ENCODE peak calls at places on chromosomes 6 and 20, in five cellular contexts. E is mammary epithelial cell, R is H9, S is prostate gland, O is hepatocyte. V is an unnamed sample.

GRCh38 chr6:40517654-40518053 is 69.5 kb downstream of the LRFN2 start:
- DNase-seq in E (no peak), R (no peak), S (no peak), O (no peak), V (no peak)

GRCh38 chr6:121437861-121438651 is 2.6 kb downstream of the GJA1 start:
- DNase-seq in E (peak; percentile 82), R (peak; percentile 71), S (peak; percentile 51), O (peak; percentile 26), V (peak; percentile 95)

GRCh38 chr6:135686784-135687301 is 164.7 kb upstream of the PDE7B start:
- DNase-seq in E (peak; percentile 22), R (no peak), S (no peak), O (no peak), V (no peak)

GRCh38 chr6:25303234-25303633 is 24.1 kb downstream of the CARMIL1 start:
- DNase-seq in E (no peak), R (no peak), S (no peak), O (no peak), V (no peak)

GRCh38 chr20:19858972-19859371 is 100.9 kb downstream of the RIN2 start:
- DNase-seq in E (no peak), R (no peak), S (no peak), O (no peak), V (no peak)

GRCh38 chr20:32130352-32130751 is 20.8 kb downstream of the TM9SF4 start:
- DNase-seq in E (no peak), R (no peak), S (no peak), O (no peak), V (peak; percentile 31)

GRCh38 chr6:33204415-33205171 is at the start of gene HSD17B8:
- DNase-seq in E (peak; percentile 72), R (peak; percentile 95), S (peak; percentile 94), O (peak; percentile 97), V (peak; percentile 98)

GRCh38 chr20:14972256-14972655 is 634.8 kb upstream of the FLRT3 start:
- DNase-seq in E (no peak), R (no peak), S (no peak), O (no peak), V (no peak)

GRCh38 chr6:46898011-46898410 is 23.7 kb downstream of the ADGRF5 start:
- DNase-seq in E (no peak), R (no peak), S (no peak), O (no peak), V (no peak)

GRCh38 chr6:63066053-63066704 is 145.1 kb upstream of the FKBP1C start:
- DNase-seq in E (peak; percentile 2), R (no peak), S (no peak), O (peak; percentile 39), V (peak; percentile 40)

GRCh38 chr6:133358598-133358997 is 117.4 kb downstream of the EYA4 start:
- DNase-seq in E (no peak), R (no peak), S (no peak), O (no peak), V (no peak)

GRCh38 chr6:3825331-3825831 is 23.8 kb upstream of the FAM50B start:
- DNase-seq in E (peak; percentile 60), R (peak; percentile 83), S (peak; percentile 65), O (peak; percentile 55), V (peak; percentile 81)

GRCh38 chr6:5464096-5464885 is 203.0 kb downstream of the FARS2 start:
- DNase-seq in E (no peak), R (no peak), S (no peak), O (no peak), V (no peak)

GRCh38 chr20:62286493-62287064 is 16.2 kb upstream of the ADRM1 start:
- DNase-seq in E (no peak), R (no peak), S (no peak), O (no peak), V (no peak)

GRCh38 chr6:3698021-3698420 is 53.5 kb downstream of the PXDC1 start:
- DNase-seq in E (no peak), R (no peak), S (no peak), O (no peak), V (no peak)

GRCh38 chr6:68443704-68444103 is 191.4 kb upstream of the ADGRB3 start:
- DNase-seq in E (no peak), R (no peak), S (no peak), O (no peak), V (peak; percentile 11)

GRCh38 chr20:40255368-40255767 is 433.7 kb downstream of the MAFB start:
- DNase-seq in E (no peak), R (no peak), S (peak; percentile 27), O (no peak), V (no peak)

GRCh38 chr6:19180348-19181073 is 656.7 kb upstream of the ID4 start:
- DNase-seq in E (no peak), R (no peak), S (peak; percentile 8), O (peak; percentile 66), V (no peak)

GRCh38 chr20:50403565-50404418 is 106.4 kb upstream of the PTPN1 start:
- DNase-seq in E (no peak), R (no peak), S (no peak), O (no peak), V (no peak)

DNA sequence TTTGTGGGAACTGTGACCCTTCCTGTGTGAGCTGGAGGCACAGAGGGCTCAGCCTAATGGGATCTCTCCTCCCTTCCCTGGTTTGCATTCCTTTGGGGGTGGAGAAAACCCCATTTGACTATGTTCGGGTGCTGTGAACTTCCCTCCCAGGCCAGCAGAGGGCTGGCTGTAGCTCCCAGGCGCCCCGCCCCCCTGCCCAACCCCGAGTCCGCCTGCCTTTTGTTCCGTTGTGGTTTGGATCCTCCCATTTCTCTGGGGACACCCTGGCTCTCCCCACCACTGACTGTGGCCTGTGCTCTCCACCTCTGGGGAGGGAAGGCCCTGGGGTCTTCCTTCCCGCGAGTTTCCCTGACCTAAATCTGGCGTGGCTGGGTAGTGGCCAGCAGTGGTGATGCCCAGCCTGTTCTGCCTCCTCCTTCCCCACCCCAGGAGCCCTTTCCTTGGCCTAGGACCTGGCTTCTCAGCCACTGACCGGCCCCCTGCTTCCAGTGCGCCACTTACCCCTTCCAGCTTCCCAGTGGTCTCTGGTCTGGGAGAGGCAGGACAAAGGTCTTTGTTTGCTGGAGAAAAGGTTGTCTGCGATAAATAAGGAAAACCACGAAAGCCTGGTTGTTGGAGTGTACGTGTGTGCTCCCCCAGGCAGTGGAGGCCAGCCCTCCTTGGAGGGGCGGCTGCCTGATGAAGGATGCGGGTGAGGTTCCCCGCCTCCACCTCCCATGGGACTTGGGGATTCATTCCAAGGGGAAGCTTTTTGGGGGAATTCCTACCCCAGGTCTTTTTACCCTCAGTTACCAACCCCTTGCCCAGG is 5.0 kb downstream of the VEGFA start:
- DNase-seq in E (peak; percentile 69), R (peak; percentile 86), S (peak; percentile 72), O (peak; percentile 88), V (peak; percentile 96)
- H3K4me1 ChIP-seq in E (peaks cover 22% of the 10 kb centered on the region), R (peaks cover 5% of the 10 kb centered on the region), S (peaks cover 28% of the 10 kb centered on the region), O (peaks cover 21% of the 10 kb centered on the region), V (peaks cover 33% of the 10 kb centered on the region)

GRCh38 chr20:38153401-38153800 is 11.7 kb downstream of the TGM2 start:
- DNase-seq in E (no peak), R (no peak), S (no peak), O (no peak), V (no peak)
- H3K4me1 ChIP-seq in E (peaks cover 8% of the 10 kb centered on the region), R (no peaks in the 10 kb centered on the region), S (no peaks in the 10 kb centered on the region), O (peaks cover 25% of the 10 kb centered on the region), V (no peaks in the 10 kb centered on the region)

GRCh38 chr6:127790571-127790970 is 110.3 kb downstream of the THEMIS start:
- DNase-seq in E (no peak), R (no peak), S (no peak), O (no peak), V (no peak)
- H3K4me1 ChIP-seq in E (no peaks in the 10 kb centered on the region), R (no peaks in the 10 kb centered on the region), S (no peaks in the 10 kb centered on the region), O (no peaks in the 10 kb centered on the region), V (no peaks in the 10 kb centered on the region)

GRCh38 chr6:56794421-56794820 is 151.7 kb upstream of the DST start:
- DNase-seq in E (peak; percentile 91), R (peak; percentile 78), S (no peak), O (no peak), V (peak; percentile 84)
- H3K4me1 ChIP-seq in E (peaks cover 32% of the 10 kb centered on the region), R (peaks cover 16% of the 10 kb centered on the region), S (no peaks in the 10 kb centered on the region), O (no peaks in the 10 kb centered on the region), V (peaks cover 48% of the 10 kb centered on the region)

DNA sequence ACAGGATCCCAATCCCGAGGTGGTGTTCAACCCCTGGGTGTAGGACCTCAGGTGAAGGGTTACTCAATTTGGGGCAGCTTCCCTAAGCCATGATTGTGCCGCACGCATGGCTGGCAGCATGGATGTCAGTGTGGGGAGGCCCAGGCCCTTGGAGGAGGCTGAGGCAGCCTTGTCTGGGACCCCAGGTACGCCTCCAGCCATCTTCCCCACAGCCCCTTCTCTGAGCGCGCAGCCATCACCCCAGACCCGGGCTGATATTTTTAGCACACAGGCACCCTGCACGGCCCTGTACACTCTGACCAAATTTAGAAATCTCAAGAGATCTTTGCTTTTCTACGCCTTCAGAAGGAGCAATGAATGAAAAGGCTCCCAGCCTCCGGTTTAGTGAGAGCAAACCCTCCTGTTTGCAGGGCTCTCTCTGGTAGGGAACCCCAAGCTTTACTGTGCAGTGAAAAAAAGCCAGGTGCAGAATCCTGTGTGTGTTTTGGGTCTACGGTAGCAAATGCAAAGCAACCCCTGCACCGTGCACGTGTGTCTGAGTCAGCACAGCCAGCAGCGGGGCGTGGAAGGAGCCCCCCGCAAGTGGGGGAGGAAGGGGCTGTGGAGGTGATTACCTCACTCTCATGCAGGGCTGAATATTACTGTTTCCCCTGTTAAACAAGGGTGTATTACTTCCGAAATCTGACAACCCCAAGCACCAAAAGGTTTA is 44.3 kb downstream of the CTCFL start:
- DNase-seq in E (no peak), R (no peak), S (no peak), O (no peak), V (no peak)
- H3K4me1 ChIP-seq in E (no peaks in the 10 kb centered on the region), R (peaks cover 2% of the 10 kb centered on the region), S (no peaks in the 10 kb centered on the region), O (no peaks in the 10 kb centered on the region), V (peaks cover 17% of the 10 kb centered on the region)

DNA sequence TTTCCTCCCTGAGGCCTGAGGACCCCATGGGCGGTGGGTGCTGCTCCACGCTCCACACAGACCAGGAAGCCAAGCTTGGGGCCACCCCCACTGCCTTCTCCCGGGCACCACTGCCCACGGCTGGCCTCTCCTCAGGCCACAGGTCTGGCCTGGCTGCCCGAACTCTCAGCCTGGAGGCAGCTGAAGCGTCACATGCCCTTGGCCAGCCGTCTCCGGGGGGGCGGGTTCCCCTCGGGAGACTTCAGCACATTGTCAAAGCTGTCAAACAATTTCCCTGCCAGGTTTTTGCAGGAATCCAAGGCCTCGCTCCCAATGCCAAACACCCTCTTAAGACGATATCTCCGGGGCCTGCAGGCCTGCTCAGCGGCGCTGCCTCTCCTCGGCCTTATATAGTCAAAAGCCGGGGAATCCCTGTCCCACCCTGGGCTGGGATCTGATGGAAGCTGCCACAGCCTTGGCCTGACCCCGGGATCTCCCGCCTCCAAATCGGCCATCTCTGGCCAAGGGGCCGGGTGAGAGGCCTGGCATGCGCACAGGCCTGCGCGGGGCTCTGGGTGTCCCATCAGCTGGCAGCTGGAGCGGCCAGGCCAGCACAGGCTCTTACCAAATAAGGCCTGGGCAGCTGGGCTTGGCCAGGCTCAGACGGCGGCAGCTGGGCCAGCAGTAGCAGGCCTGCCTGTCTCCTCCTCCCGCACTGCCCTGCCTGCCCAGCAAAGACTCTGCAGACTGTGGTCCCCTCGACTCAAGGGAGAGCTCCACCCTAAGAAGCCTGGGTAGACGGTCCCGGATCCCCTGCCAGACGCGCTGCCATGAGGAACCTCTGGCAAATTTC is 49.7 kb downstream of the RBM38 start:
- DNase-seq in E (no peak), R (peak; percentile 53), S (peak; percentile 86), O (peak; percentile 54), V (peak; percentile 42)
- H3K4me1 ChIP-seq in E (peaks cover 10% of the 10 kb centered on the region), R (no peaks in the 10 kb centered on the region), S (peaks cover 7% of the 10 kb centered on the region), O (no peaks in the 10 kb centered on the region), V (no peaks in the 10 kb centered on the region)

DNA sequence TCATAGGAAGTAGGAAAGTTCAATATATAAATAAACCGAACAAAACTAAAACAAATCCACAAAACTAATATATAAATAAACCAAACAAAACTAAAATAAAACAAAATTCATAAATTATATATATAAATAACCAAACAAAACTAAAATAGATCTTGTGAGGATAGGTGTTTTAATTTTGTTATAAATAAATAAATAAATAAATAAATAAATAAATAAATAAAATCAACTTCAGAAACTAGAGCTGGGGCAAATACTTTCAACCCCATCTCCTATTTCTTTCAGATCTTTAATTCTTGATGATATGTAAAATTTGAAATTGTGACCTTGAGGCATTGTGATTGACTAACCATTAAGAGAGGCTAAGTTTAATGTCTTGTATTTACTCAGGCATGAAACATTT is 416.1 kb downstream of the SAMD5 start:
- DNase-seq in E (no peak), R (no peak), S (no peak), O (no peak), V (no peak)
- H3K4me1 ChIP-seq in E (no peaks in the 10 kb centered on the region), R (no peaks in the 10 kb centered on the region), S (no peaks in the 10 kb centered on the region), O (no peaks in the 10 kb centered on the region), V (peaks cover 3% of the 10 kb centered on the region)

V was measured in GM23338.